ENCODE peak calls at places on chromosomes 4 and X, in four cellular contexts. One of them, this sample, is unnamed.

GRCh38 chr4:152500798-152501434 is 35.0 kb downstream of the FBXW7 start:
- DNase-seq in HepG2: peak
- DNase-seq in GM12878: peak
- DNase-seq in H1: no peak
- DNase-seq in this sample: peak

GRCh38 chrX:140817943-140818342 is 108.4 kb downstream of the LINC00632 start:
- DNase-seq in GM12878: no peak
- DNase-seq in H1: no peak
- DNase-seq in HepG2: no peak
- DNase-seq in this sample: no peak

GRCh38 chr4:40916880-40917279 is 167.1 kb downstream of the NSUN7 start:
- DNase-seq in H1: peak
- DNase-seq in GM12878: no peak
- DNase-seq in HepG2: peak
- DNase-seq in this sample: no peak

GRCh38 chr4:38565271-38566199 is 98.5 kb upstream of the KLF3 start:
- DNase-seq in H1: no peak
- DNase-seq in HepG2: no peak
- DNase-seq in GM12878: no peak
- DNase-seq in this sample: no peak

GRCh38 chrX:120459313-120459712 is 9.8 kb downstream of the LAMP2 start:
- DNase-seq in H1: no peak
- DNase-seq in GM12878: no peak
- DNase-seq in HepG2: no peak
- DNase-seq in this sample: no peak

GRCh38 chr4:2071252-2071911 is 12.3 kb downstream of the NAT8L start:
- DNase-seq in GM12878: no peak
- DNase-seq in HepG2: no peak
- DNase-seq in H1: peak
- DNase-seq in this sample: no peak

GRCh38 chrX:82748901-82749505 is 759.1 kb upstream of the POU3F4 start:
- DNase-seq in HepG2: no peak
- DNase-seq in GM12878: no peak
- DNase-seq in H1: no peak
- DNase-seq in this sample: no peak

GRCh38 chr4:37597019-37597418 is 89.2 kb downstream of the RELL1 start:
- DNase-seq in H1: no peak
- DNase-seq in GM12878: no peak
- DNase-seq in HepG2: peak
- DNase-seq in this sample: no peak

GRCh38 chr4:184250795-184251679 is 33.4 kb upstream of the ENPP6 start:
- DNase-seq in H1: peak
- DNase-seq in GM12878: no peak
- DNase-seq in HepG2: peak
- DNase-seq in this sample: peak

GRCh38 chr4:120865985-120866384 is 56.5 kb downstream of the PRDM5 start:
- DNase-seq in HepG2: no peak
- DNase-seq in GM12878: no peak
- DNase-seq in H1: no peak
- DNase-seq in this sample: peak

GRCh38 chrX:39764441-39764914 is 333.3 kb downstream of the BCOR start:
- DNase-seq in GM12878: no peak
- DNase-seq in H1: no peak
- DNase-seq in HepG2: no peak
- DNase-seq in this sample: no peak

GRCh38 chr4:108029321-108029720 is 39.6 kb downstream of the HADH start:
- DNase-seq in HepG2: no peak
- DNase-seq in H1: no peak
- DNase-seq in GM12878: no peak
- DNase-seq in this sample: no peak

GRCh38 chr4:111821342-111821741 is 323.9 kb upstream of the FAM241A start:
- DNase-seq in HepG2: no peak
- DNase-seq in H1: no peak
- DNase-seq in GM12878: no peak
- DNase-seq in this sample: no peak

GRCh38 chr4:133347409-133347808 is 198.3 kb downstream of the PCDH10 start:
- DNase-seq in HepG2: no peak
- DNase-seq in GM12878: no peak
- DNase-seq in H1: no peak
- DNase-seq in this sample: no peak

GRCh38 chr4:19402666-19403065 is 849.0 kb upstream of the SLIT2 start:
- DNase-seq in GM12878: no peak
- DNase-seq in HepG2: no peak
- DNase-seq in H1: no peak
- DNase-seq in this sample: no peak

GRCh38 chr4:38612996-38613395 is 51.0 kb upstream of the KLF3 start:
- DNase-seq in GM12878: no peak
- DNase-seq in HepG2: no peak
- DNase-seq in H1: no peak
- DNase-seq in this sample: no peak

GRCh38 chrX:7987160-7987992 is 60.2 kb upstream of the PNPLA4 start:
- DNase-seq in HepG2: peak
- DNase-seq in GM12878: peak
- DNase-seq in H1: no peak
- DNase-seq in this sample: no peak

GRCh38 chrX:40055495-40055894 is 42.3 kb downstream of the BCOR start:
- DNase-seq in H1: no peak
- DNase-seq in HepG2: no peak
- DNase-seq in GM12878: no peak
- DNase-seq in this sample: no peak

GRCh38 chr4:69214716-69215115 is at the start of gene UGT2B11:
- DNase-seq in H1: no peak
- DNase-seq in GM12878: no peak
- DNase-seq in HepG2: no peak
- DNase-seq in this sample: no peak

GRCh38 chrX:15815779-15816452 is 25.6 kb downstream of the ZRSR2 start:
- DNase-seq in HepG2: peak
- DNase-seq in GM12878: peak
- DNase-seq in H1: no peak
- DNase-seq in this sample: no peak

GRCh38 chr4:1683371-1683902 is 676 bp downstream of the FAM53A start:
- DNase-seq in H1: no peak
- DNase-seq in GM12878: no peak
- DNase-seq in HepG2: no peak
- DNase-seq in this sample: peak

GRCh38 chr4:33357121-33357520 is 2637.0 kb downstream of the PCDH7 start:
- DNase-seq in GM12878: no peak
- DNase-seq in HepG2: no peak
- DNase-seq in H1: no peak
- DNase-seq in this sample: no peak

GRCh38 chr4:182189107-182189878 is 53.9 kb upstream of the TENM3 start:
- DNase-seq in GM12878: no peak
- DNase-seq in HepG2: no peak
- DNase-seq in H1: no peak
- DNase-seq in this sample: no peak

GRCh38 chr4:5511791-5512190 is 196.6 kb downstream of the EVC2 start:
- DNase-seq in H1: no peak
- DNase-seq in HepG2: no peak
- DNase-seq in GM12878: no peak
- DNase-seq in this sample: no peak

GRCh38 chr4:87224036-87224923 is 3.9 kb upstream of the KLHL8 start:
- DNase-seq in H1: no peak
- DNase-seq in HepG2: no peak
- DNase-seq in GM12878: no peak
- DNase-seq in this sample: no peak

GRCh38 chr4:153539058-153539826 is 73.1 kb downstream of the TMEM131L start:
- DNase-seq in H1: no peak
- DNase-seq in HepG2: no peak
- DNase-seq in GM12878: no peak
- DNase-seq in this sample: no peak

GRCh38 chr4:15015170-15015569 is 12.9 kb downstream of the CPEB2 start:
- DNase-seq in GM12878: no peak
- DNase-seq in H1: no peak
- DNase-seq in HepG2: no peak
- DNase-seq in this sample: no peak

GRCh38 chr4:176034498-176034897 is 31.1 kb upstream of the WDR17 start:
- DNase-seq in HepG2: no peak
- DNase-seq in H1: no peak
- DNase-seq in GM12878: no peak
- DNase-seq in this sample: peak

GRCh38 chr4:85909851-85910250 is 434.9 kb downstream of the ARHGAP24 start:
- DNase-seq in H1: no peak
- DNase-seq in HepG2: no peak
- DNase-seq in GM12878: no peak
- DNase-seq in this sample: no peak

GRCh38 chrX:16695079-16695676 is 17.3 kb downstream of the CTPS2 start:
- DNase-seq in GM12878: no peak
- DNase-seq in HepG2: peak
- DNase-seq in H1: peak
- DNase-seq in this sample: no peak

GRCh38 chr4:8886625-8887406 is 15.2 kb upstream of the HMX1 start:
- DNase-seq in H1: no peak
- DNase-seq in HepG2: no peak
- DNase-seq in GM12878: no peak
- DNase-seq in this sample: no peak

GRCh38 chrX:41526268-41526667 is 79.1 kb downstream of the NYX start:
- DNase-seq in H1: no peak
- DNase-seq in GM12878: no peak
- DNase-seq in HepG2: no peak
- DNase-seq in this sample: no peak

GRCh38 chr4:57410331-57411052 is 300.3 kb upstream of the IGFBP7 start:
- DNase-seq in HepG2: no peak
- DNase-seq in GM12878: no peak
- DNase-seq in H1: no peak
- DNase-seq in this sample: no peak

GRCh38 chr4:7781993-7782392 is 157.7 kb downstream of the AFAP1 start:
- DNase-seq in HepG2: no peak
- DNase-seq in H1: no peak
- DNase-seq in GM12878: no peak
- DNase-seq in this sample: no peak

GRCh38 chr4:175720722-175721121 is 91.3 kb downstream of the GPM6A start:
- DNase-seq in HepG2: no peak
- DNase-seq in H1: no peak
- DNase-seq in GM12878: no peak
- DNase-seq in this sample: no peak

GRCh38 chr4:76540496-76540895 is 105.5 kb downstream of the SHROOM3 start:
- DNase-seq in HepG2: no peak
- DNase-seq in H1: no peak
- DNase-seq in GM12878: no peak
- DNase-seq in this sample: no peak

GRCh38 chr4:168388890-168389289 is 70.3 kb upstream of the DDX60 start:
- DNase-seq in HepG2: no peak
- DNase-seq in GM12878: no peak
- DNase-seq in H1: no peak
- DNase-seq in this sample: no peak

GRCh38 chrX:143873343-143873742 is 10.5 kb upstream of the UBE2NL start:
- DNase-seq in HepG2: no peak
- DNase-seq in H1: no peak
- DNase-seq in GM12878: no peak
- DNase-seq in this sample: no peak

GRCh38 chrX:137945470-137945869 is 379.5 kb downstream of the ZIC3 start:
- DNase-seq in GM12878: no peak
- DNase-seq in HepG2: no peak
- DNase-seq in H1: no peak
- DNase-seq in this sample: peak

GRCh38 chrX:7215842-7216241 is 67.9 kb upstream of the PUDP start:
- DNase-seq in H1: no peak
- DNase-seq in GM12878: no peak
- DNase-seq in HepG2: no peak
- DNase-seq in this sample: no peak

DNA sequence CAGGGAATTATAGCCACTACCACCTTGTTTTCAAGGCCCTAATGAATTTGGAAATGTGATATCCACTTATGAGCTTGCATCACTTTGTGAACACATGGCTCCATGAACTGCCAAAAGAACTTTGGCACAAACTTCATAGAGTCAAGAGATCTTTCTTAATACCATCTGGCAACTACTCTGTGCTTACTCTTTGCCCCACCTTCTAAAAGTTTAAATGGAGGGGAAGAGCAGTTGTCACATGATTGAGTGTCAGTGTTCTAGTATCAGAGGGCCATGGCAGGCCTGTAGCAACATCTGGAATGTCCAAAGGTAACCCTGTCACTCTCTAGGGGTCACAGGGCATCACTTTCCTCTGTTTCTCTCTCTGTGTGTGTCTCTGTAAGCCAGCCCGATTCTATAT is 2.6 kb upstream of the ADH1B start:
- DNase-seq in HepG2: no peak
- DNase-seq in H1: no peak
- DNase-seq in GM12878: no peak
- DNase-seq in this sample: no peak
- TF ChIP-seq YY1 in HepG2: no peak
- TF ChIP-seq YY1 in H1: no peak
- TF ChIP-seq YY1 in GM12878: no peak
- TF ChIP-seq YY1 in this sample: no peak

DNA sequence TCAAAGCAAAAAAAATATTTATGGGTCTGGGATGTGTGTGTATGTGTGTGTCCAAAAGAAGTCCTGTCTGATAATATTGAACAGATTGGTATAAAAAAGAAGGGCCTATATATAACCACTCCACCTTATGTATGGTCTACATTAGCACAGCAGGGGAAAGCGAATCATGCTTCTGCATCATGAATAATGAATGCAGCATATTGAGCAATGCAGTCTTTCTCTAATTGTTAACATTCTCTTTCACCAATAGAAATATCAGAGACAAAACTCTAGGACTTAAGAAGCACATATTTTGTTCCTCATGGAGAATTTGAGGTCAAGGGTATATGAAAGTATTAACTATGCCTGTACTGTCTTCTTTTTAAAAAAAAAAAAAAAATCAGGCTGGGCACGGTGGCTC is 264.3 kb upstream of the NOCT start:
- DNase-seq in H1: no peak
- DNase-seq in HepG2: no peak
- DNase-seq in GM12878: no peak
- DNase-seq in this sample: no peak
- TF ChIP-seq SUZ12 in H1: no peak
- TF ChIP-seq SUZ12 in HepG2: no peak
- TF ChIP-seq SUZ12 in GM12878: no peak
- TF ChIP-seq SUZ12 in this sample: no peak

GRCh38 chr4:17490575-17491059 is 21.3 kb downstream of the QDPR start:
- DNase-seq in HepG2: peak
- DNase-seq in H1: no peak
- DNase-seq in GM12878: no peak
- DNase-seq in this sample: no peak
- TF ChIP-seq YY1 in HepG2: no peak
- TF ChIP-seq YY1 in H1: no peak
- TF ChIP-seq YY1 in GM12878: no peak
- TF ChIP-seq YY1 in this sample: no peak

DNA sequence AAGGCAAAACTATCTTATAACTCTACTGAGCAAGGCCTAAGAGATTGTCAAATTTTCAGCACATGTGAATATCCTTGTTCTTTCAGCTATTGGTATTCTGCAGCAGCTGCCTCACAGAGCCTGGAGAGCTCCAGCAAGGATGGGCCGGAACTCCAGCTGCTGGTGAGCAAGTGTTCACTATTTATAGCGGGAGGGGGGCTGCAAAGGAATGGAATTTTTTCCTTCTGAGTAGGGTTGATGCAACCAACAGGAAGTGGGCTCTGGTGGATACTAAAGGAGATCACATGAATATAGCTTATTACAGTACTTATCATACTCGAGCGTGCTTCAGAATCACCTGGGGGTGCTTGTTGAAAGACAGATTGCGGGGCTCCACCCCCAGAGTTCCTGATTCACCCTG is 20.2 kb upstream of the SETD7 start:
- DNase-seq in H1: no peak
- DNase-seq in HepG2: no peak
- DNase-seq in GM12878: no peak
- DNase-seq in this sample: no peak
- TF ChIP-seq SUZ12 in H1: no peak
- TF ChIP-seq SUZ12 in HepG2: no peak
- TF ChIP-seq SUZ12 in GM12878: no peak
- TF ChIP-seq SUZ12 in this sample: no peak

This sample was measured in NT2/D1.